ENCODE peak calls at places on chromosomes 7 and 10, in four cellular contexts. T, H, A and K are unnamed samples.

GRCh38 chr7:44189286-44189992 is at the start of gene GCK:
- DNase-seq in H (no peak), T (no peak), A (no peak), K (no peak)

GRCh38 chr7:134813668-134814067 is 34.2 kb downstream of the CALD1 start:
- DNase-seq in A (peak; percentile 85), H (peak; percentile 67), T (no peak), K (no peak)

GRCh38 chr10:76397210-76397881 is 965.9 kb downstream of the LRMDA start:
- DNase-seq in A (peak; percentile 25), T (no peak), H (peak; percentile 96), K (no peak)

GRCh38 chr7:55476071-55476803 is 96.1 kb downstream of the VOPP1 start:
- DNase-seq in H (peak; percentile 91), A (peak; percentile 62), T (no peak), K (no peak)

GRCh38 chr7:108284349-108285017 is 154.3 kb upstream of the LAMB4 start:
- DNase-seq in T (no peak), A (no peak), H (no peak), K (no peak)

GRCh38 chr10:76881477-76882220 is 756.0 kb downstream of the KCNMA1 start:
- DNase-seq in A (no peak), H (peak; percentile 4), T (no peak), K (no peak)

GRCh38 chr7:76513817-76514799 is 3.8 kb downstream of the UPK3B start:
- DNase-seq in H (no peak), T (no peak), A (no peak), K (no peak)

GRCh38 chr7:101164071-101164840 is 1.1 kb downstream of the VGF start:
- DNase-seq in H (peak; percentile 73), A (peak; percentile 66), T (peak; percentile 61), K (no peak)

GRCh38 chr7:130063036-130063435 is 7.3 kb upstream of the KLHDC10 start:
- DNase-seq in H (no peak), T (peak; percentile 81), A (peak; percentile 59), K (no peak)

GRCh38 chr10:68900427-68901105 is 549 bp upstream of the DDX50 start:
- DNase-seq in T (no peak), H (peak; percentile 82), A (no peak), K (peak; percentile 51)

GRCh38 chr7:128811631-128812430 is 18.4 kb upstream of the FLNC start:
- DNase-seq in T (no peak), A (no peak), H (no peak), K (no peak)

GRCh38 chr7:116560021-116560970 is 35.5 kb downstream of the CAV1 start:
- DNase-seq in A (no peak), H (peak; percentile 18), T (no peak), K (peak; percentile 24)

GRCh38 chr7:38051311-38051710 is 126.7 kb upstream of the STARD3NL start:
- DNase-seq in H (no peak), T (no peak), A (no peak), K (no peak)

DNA sequence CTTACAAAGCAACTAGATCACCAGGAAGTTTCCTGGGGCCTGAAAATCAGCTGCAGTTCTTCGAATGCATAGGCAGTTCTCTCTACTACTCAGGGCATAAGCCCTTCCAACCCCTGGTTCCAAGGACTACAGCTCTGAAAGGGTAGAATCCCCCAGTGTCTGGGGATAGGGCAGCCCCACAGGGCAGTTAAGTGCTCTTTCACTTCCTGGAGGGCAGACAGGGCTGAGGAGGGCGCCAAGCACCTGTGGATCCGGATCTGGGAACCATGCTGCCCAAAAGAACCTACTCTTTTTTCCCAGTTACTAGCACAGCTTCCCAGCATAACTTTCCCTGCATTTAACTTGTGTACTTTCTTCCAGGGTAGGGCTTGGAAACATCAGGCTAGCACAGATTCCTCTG is 41.1 kb downstream of the CXCL12 start:
- DNase-seq in A (no peak), H (no peak), T (no peak), K (no peak)
- TF ChIP-seq CTCF in A (no peak), H (no peak), T (no peak), K (no peak)

GRCh38 chr10:133309111-133309719 is 501 bp downstream of the ZNF511 start:
- DNase-seq in T (peak; percentile 97), H (peak; percentile 84), A (peak; percentile 94), K (no peak)

GRCh38 chr10:133309720-133310398 is 1.1 kb downstream of the ZNF511 start:
- DNase-seq in H (no peak), A (no peak), T (no peak), K (no peak)

GRCh38 chr10:133307776-133308430 is 769 bp downstream of the TUBGCP2 start:
- DNase-seq in A (peak; percentile 73), H (peak; percentile 57), T (peak; percentile 69), K (no peak)

GRCh38 chr10:133306941-133307379 is 1.7 kb downstream of the TUBGCP2 start:
- DNase-seq in T (no peak), A (no peak), H (no peak), K (no peak)

GRCh38 chr10:133308431-133309110 is at the start of the genes TUBGCP2 and ZNF511:
- DNase-seq in A (peak; percentile 86), H (peak; percentile 82), T (peak; percentile 81), K (no peak)
- TF ChIP-seq CTCF in A (no peak), H (no peak), T (no peak), K (peak; percentile 17)

DNA sequence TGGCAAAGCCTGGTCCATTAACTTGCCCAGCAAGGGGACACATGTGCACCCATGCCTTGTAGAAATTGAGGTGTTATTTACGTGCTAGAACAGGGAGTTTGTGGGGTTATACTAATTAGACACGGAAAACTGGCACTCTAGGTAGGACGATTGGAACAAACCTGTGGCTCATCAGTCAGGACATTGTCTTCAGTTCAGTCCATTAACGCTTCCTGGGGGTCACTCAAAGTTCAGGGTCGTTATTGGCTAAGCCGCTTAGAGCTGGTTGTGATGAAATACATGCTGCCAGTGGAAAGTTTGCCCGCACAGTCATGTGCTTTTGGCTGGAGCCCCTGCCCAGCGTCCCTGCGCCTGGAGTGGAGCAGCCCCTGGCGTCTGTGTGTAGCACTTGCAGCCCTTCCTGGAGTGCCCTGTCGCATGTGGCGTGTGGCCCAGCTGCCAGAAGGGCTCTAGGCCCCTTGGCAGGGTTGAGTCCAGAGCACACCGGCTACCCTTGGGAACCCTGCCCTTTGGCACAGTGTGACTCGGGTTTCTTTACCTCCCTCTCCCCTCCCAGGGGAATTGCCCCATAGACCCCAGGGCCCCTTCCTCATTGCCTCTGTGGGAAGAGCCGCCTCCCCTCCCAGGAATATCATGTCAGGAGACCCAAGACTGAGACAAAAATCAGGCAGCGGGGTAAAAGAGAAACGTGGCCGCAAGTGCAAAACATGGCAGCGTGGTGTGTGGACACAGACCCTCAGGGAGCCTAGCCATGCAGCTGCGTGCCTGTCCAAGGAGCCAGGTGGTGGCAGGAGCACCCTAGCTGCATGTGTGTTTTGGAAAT is 9.8 kb downstream of the ZNF775 start:
- DNase-seq in H (peak; percentile 63), A (peak; percentile 47), T (no peak), K (peak; percentile 96)
- TF ChIP-seq CTCF in H (peak; percentile 94), A (peak; percentile 22), T (no peak), K (peak; percentile 99)

DNA sequence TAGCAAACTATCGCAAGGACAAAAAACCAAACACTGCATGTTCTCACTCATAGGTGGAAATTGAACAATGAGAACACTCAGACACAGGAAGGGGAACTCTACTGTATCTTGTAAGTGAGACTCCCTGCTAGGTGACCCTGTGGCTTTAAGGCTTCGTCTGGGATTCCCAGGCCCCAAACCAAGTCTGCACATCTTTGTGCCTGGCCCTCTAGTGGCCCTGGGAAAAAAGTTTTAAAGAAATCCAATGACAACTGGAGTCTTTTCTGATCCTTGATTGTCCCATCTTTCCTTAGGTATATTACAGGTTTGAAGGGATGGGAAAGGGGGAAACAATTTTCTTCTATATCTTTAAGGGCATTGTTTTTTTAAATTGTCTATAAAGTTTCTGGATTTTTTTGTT is 10.6 kb upstream of the LIPM start:
- DNase-seq in A (peak; percentile 21), H (peak; percentile 17), T (peak; percentile 35), K (no peak)
- TF ChIP-seq CTCF in A (peak; percentile 53), H (peak; percentile 46), T (peak; percentile 69), K (peak; percentile 71)